ENCODE peak calls at places on chromosomes 3 and 15, in eight cellular contexts. V is epithelial cell of proximal tubule, H is uterus, J is PC-3, M is upper lobe of right lung, S is lung, U is AG10803, O is cardiac fibroblast. B is an unnamed sample.

GRCh38 chr3:36182024-36182423 is 198.3 kb upstream of the STAC start:
- DNase-seq in V (no peak), H (no peak), J (no peak), M (no peak), S (no peak), U (no peak), O (no peak), B (no peak)

GRCh38 chr3:102530443-102531195 is 95.8 kb downstream of the ZPLD1 start:
- DNase-seq in V (no peak), H (no peak), J (peak), M (no peak), S (no peak), U (peak), O (peak), B (peak)

GRCh38 chr3:99945328-99945995 is 127.8 kb downstream of the CMSS1 start:
- DNase-seq in V (no peak), H (no peak), J (no peak), M (no peak), S (no peak), U (peak), O (peak), B (no peak)

GRCh38 chr3:12308517-12308916 is 19.6 kb downstream of the PPARG start:
- DNase-seq in V (peak), H (no peak), J (peak), M (no peak), S (no peak), U (peak), O (peak), B (peak)

GRCh38 chr3:171132873-171133272 is 106.4 kb upstream of the SLC2A2 start:
- DNase-seq in V (peak), H (no peak), J (peak), M (no peak), S (no peak), U (peak), O (peak), B (peak)

GRCh38 chr3:51500632-51501131 is 867 bp upstream of the DCAF1 start:
- DNase-seq in V (no peak), H (peak), J (no peak), M (no peak), S (peak), U (no peak), O (no peak), B (no peak)

GRCh38 chr3:142907996-142908395 is 19.1 kb upstream of the PCOLCE2 start:
- DNase-seq in V (no peak), H (no peak), J (no peak), M (no peak), S (no peak), U (no peak), O (no peak), B (no peak)

GRCh38 chr15:33094336-33094735 is 100.2 kb downstream of the FMN1 start:
- DNase-seq in V (no peak), H (no peak), J (no peak), M (no peak), S (no peak), U (peak), O (peak), B (peak)

GRCh38 chr3:171640520-171641412 is 169.5 kb downstream of the PLD1 start:
- DNase-seq in V (no peak), H (no peak), J (peak), M (no peak), S (no peak), U (peak), O (peak), B (peak)

GRCh38 chr15:93019971-93020370 is 69.0 kb downstream of the RGMA start:
- DNase-seq in V (no peak), H (no peak), J (no peak), M (no peak), S (no peak), U (no peak), O (no peak), B (no peak)

GRCh38 chr15:93019091-93019490 is 69.9 kb downstream of the RGMA start:
- DNase-seq in V (no peak), H (no peak), J (no peak), M (no peak), S (no peak), U (no peak), O (no peak), B (no peak)

GRCh38 chr15:93017521-93017920 is 71.5 kb downstream of the RGMA start:
- DNase-seq in V (no peak), H (no peak), J (no peak), M (no peak), S (no peak), U (peak), O (peak), B (no peak)

GRCh38 chr15:93020976-93021772 is 67.8 kb downstream of the RGMA start:
- DNase-seq in V (no peak), H (no peak), J (no peak), M (no peak), S (no peak), U (no peak), O (no peak), B (no peak)

DNA sequence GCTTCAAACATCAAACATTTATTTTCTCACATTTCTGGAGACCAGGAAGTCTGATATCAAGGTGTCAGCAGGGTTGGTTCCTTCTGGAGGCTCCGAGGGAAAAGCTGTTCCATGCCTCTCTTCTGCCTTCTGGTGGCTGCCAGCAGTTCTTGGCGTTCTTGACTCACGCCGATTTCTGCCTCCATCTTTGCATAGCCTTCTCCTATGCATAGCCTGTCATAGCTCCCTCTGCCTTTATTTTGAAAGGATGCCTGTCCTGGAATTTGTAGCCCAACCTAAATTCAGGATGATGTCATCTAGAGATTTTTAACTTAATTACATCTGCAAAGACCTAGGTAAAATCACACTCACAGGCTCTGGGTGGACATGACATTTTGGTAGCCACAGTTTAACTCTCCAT is 70.4 kb downstream of the RGMA start:
- DNase-seq in V (no peak), H (no peak), J (no peak), M (no peak), S (no peak), U (no peak), O (peak), B (no peak)
- TF ChIP-seq CTCF in V (peak), H (no peak), J (peak), M (peak), S (no peak), U (peak), O (peak), B (peak)

DNA sequence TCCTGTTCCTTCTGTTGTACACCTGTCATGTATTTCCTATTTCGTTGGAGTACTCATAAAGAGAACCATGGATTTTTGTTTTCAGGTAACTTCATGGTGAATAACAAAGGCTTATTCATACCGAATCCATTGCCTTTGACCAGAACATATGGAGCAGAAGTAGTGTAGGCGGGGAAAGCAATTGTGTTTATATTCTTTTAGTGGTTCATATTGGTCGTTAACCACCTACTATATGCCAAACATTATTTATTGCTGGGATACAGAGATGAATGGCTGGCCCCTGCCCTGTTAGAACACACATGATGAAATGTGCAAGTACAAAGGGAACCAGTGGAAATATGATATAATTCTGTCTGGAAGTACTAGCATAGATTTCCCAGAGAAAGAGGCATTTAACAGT is 9.8 kb downstream of the RPUSD2 start:
- DNase-seq in V (no peak), H (no peak), J (no peak), M (no peak), S (no peak), U (no peak), O (no peak), B (no peak)
- TF ChIP-seq CTCF in V (no peak), H (no peak), J (no peak), M (no peak), S (no peak), U (no peak), O (no peak), B (no peak)

DNA sequence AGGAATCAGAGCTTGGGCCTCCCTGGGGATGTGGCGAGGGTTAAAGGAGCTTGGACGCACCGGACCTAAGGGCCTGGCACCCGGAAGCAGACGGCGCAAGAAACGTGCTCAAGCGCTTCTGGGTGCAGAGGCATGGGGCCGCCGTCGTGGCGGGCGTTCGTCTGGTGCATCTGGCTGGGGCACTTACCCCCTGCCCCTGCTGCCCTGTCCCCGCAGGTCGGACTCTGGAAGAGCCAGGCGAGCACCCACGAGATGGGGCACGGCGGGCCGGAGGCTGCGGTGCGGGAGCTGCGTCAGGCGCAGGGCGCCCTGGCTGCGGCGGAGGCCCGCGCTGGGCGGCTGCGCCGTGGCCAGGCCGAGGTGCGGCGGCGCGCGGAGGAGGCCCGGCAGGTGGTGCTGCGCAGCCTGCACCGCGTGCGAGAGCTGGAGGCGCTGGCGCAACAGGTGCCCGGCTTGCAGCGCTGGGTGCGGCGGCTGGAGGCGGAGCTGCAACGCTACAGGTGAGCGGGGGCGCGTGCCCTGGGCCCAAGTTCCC is 2.5 kb downstream of the EFCC1 start:
- DNase-seq in V (no peak), H (no peak), J (peak), M (peak), S (peak), U (no peak), O (no peak), B (no peak)
- TF ChIP-seq CTCF in V (no peak), H (no peak), J (no peak), M (no peak), S (no peak), U (no peak), O (no peak), B (no peak)

GRCh38 chr3:45830121-45830520 is 11.8 kb downstream of the LZTFL1 start:
- DNase-seq in V (no peak), H (no peak), J (no peak), M (no peak), S (no peak), U (no peak), O (no peak), B (no peak)
- TF ChIP-seq CTCF in V (no peak), H (no peak), J (no peak), M (no peak), S (no peak), U (no peak), O (no peak), B (no peak)

DNA sequence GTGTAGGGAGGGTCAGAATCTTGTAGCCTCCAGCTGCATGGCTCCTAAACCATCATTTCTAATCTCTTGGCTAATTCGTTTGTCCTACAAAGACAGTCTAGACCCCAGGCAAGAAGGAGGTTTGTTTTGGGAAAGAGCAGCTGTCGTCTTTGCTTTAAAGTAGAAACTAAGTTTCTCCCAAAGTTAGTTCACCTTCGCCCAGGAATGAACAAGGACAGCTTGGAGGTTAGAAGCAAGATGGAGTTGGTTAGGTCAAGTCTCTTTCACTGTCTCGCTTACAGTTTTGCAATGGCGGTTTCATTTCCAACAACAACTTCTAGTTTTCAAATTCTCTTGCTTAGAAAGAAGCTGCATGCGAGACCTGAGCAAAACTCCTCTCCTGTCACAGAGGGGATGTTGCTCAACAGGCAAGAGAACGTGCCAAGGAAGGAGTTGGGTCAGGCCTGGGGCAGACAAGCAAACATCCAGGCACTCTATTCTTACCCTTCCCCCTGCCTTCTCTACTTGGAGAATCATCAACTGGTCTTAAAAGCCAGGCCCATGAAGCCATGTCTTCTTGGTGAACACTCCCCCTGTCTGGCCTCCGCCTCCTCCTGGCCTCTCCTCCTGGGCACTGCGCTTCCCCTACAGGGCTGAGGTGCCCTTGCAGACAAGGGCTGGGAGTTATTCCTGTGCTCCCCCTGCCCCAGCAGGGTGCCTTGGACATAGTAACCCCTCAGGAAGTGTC is 57.6 kb downstream of the TMEM44 start:
- DNase-seq in V (peak), H (peak), J (peak), M (no peak), S (no peak), U (peak), O (peak), B (no peak)
- TF ChIP-seq CTCF in V (peak), H (no peak), J (no peak), M (no peak), S (no peak), U (peak), O (peak), B (peak)

GRCh38 chr3:98095870-98096269 is 8.9 kb downstream of the OR5AC2 start:
- DNase-seq in V (no peak), H (no peak), J (peak), M (no peak), S (no peak), U (no peak), O (no peak), B (no peak)

DNA sequence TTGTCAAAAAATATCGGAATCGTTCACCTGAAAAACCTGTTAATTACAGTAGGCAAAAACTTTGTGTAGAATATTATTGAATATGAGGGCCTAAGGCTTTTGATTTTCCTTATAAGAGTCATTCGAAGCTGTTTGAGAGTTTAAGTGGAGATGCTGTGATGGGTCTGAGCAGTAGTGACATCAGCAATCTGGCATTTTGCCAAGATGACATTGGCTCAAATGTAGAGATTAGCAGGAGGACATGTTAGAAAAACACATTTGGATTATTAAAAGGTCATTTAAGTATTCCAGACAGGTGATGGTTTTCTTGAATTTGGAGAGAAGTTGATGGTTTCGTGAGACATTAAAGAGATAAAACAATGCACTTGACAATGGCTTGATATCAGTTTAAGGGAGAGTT is 12.9 kb downstream of the OR5AC2 start:
- DNase-seq in V (no peak), H (no peak), J (no peak), M (no peak), S (no peak), U (no peak), O (no peak), B (no peak)
- TF ChIP-seq CTCF in V (no peak), H (no peak), J (no peak), M (no peak), S (no peak), U (no peak), O (no peak), B (no peak)

DNA sequence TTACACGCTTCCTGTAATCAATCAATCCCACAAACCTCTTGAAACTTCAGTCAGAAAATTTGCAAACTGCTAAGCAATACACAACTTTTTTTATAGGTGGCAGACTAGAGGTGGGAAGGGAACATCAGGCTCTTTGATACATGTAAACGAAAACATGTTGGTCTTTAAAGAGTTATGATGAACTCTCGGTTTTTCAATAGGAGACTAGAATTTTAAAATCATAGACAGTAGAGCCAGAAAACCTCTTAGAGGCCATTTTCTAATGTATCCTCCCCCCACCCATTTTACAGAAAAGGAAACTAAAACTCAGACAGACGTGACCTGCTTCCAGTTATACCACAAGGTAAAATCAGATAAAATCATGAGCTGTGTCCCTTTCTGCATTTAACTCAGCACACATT is 179.1 kb upstream of the LPP start:
- DNase-seq in V (no peak), H (no peak), J (no peak), M (no peak), S (no peak), U (no peak), O (no peak), B (no peak)
- TF ChIP-seq CTCF in V (peak), H (no peak), J (peak), M (peak), S (no peak), U (peak), O (peak), B (peak)

GRCh38 chr3:43995929-43996378 is 245.7 kb upstream of the TOPAZ1 start:
- DNase-seq in V (no peak), H (no peak), J (no peak), M (no peak), S (no peak), U (no peak), O (no peak), B (no peak)

GRCh38 chr3:43998374-43998840 is 243.3 kb upstream of the TOPAZ1 start:
- DNase-seq in V (no peak), H (no peak), J (no peak), M (no peak), S (no peak), U (no peak), O (no peak), B (no peak)

GRCh38 chr3:43997788-43998373 is 243.8 kb upstream of the TOPAZ1 start:
- DNase-seq in V (no peak), H (no peak), J (no peak), M (no peak), S (no peak), U (peak), O (no peak), B (no peak)

GRCh38 chr3:43995078-43995928 is 246.4 kb upstream of the TOPAZ1 start:
- DNase-seq in V (no peak), H (no peak), J (peak), M (no peak), S (no peak), U (peak), O (peak), B (no peak)

GRCh38 chr3:43996379-43997301 is 245.0 kb upstream of the TOPAZ1 start:
- DNase-seq in V (no peak), H (no peak), J (no peak), M (peak), S (no peak), U (peak), O (peak), B (peak)
- TF ChIP-seq CTCF in V (peak), H (no peak), J (no peak), M (no peak), S (no peak), U (peak), O (no peak), B (peak)

GRCh38 chr3:159189994-159190669 is 388.3 kb downstream of the MFSD1 start:
- DNase-seq in V (no peak), H (no peak), J (peak), M (no peak), S (no peak), U (peak), O (no peak), B (peak)

GRCh38 chr3:159187232-159187631 is 385.4 kb downstream of the MFSD1 start:
- DNase-seq in V (no peak), H (no peak), J (no peak), M (no peak), S (no peak), U (no peak), O (peak), B (no peak)

GRCh38 chr3:159187706-159188105 is 385.9 kb downstream of the MFSD1 start:
- DNase-seq in V (no peak), H (no peak), J (no peak), M (no peak), S (no peak), U (no peak), O (no peak), B (no peak)

GRCh38 chr3:159196316-159196715 is 394.5 kb downstream of the MFSD1 start:
- DNase-seq in V (no peak), H (no peak), J (no peak), M (no peak), S (no peak), U (no peak), O (no peak), B (no peak)

DNA sequence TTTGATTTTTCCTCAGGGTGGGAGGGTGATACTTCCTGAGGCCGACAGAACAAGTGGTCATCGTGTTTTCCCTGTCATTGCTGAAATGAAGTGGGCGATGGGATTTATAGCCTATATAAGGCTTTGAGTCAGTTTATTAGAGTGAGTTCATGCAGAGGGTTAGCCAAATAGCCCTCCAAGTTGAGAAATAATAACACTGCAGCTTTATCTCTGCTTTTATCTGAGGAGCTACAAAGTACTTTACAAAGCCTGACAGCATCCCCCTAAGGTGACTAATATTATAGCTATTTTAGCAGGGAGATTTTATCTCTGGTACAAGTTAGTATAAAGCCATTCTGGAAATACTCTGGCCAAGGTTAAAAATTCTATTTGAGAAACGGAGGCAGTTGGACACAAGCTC is 389.6 kb downstream of the MFSD1 start:
- DNase-seq in V (no peak), H (no peak), J (peak), M (no peak), S (no peak), U (peak), O (peak), B (peak)
- TF ChIP-seq CTCF in V (no peak), H (no peak), J (no peak), M (no peak), S (no peak), U (no peak), O (no peak), B (no peak)

B was measured in HFFc6.